ENCODE peak calls at places on chromosomes 6 and 20, in nine cellular contexts. N is NCI-H2081; H is lower leg skin; K is stimulated activated naive CD8-positive, alpha-beta T cell treated with anti-CD3 and anti-CD28 coated beads, Interleukin-15, Interleukin-2, amounts not matched to agents 100 U/mL and 50 U/mL, for 24 hours; T is AG04450; R is activated CD4-positive, alpha-beta T cell treated with anti-CD3 and anti-CD28 coated beads, Interleukin-2, amount 10 ng/mL, durations not matched to agents 7 days and 5 days; A is caudate nucleus; P is AML-193; I is stimulated activated CD4-positive, alpha-beta T cell treated with anti-CD3 and anti-CD28 coated beads, Interleukin-15, amount 100 ng/mL, for 24 hours. D is an unnamed sample.

GRCh38 chr6:149166324-149166723 is 151.2 kb upstream of the TAB2 start:
- DNase-seq in H (no peak), P (no peak), R (no peak), I (no peak), K (no peak), N (no peak), T (no peak), A (no peak), D (peak; percentile 45)

GRCh38 chr6:131381052-131381451 is 192.0 kb upstream of the ARG1 start:
- DNase-seq in T (no peak), K (no peak), H (no peak), N (no peak), P (no peak), R (no peak), A (no peak), I (no peak), D (no peak)

GRCh38 chr20:5127204-5127858 is 523 bp downstream of the CDS2 start:
- DNase-seq in K (peak; percentile 75), I (peak; percentile 80), N (peak; percentile 60), H (peak; percentile 41), R (peak; percentile 84), T (no peak), P (no peak), A (peak; percentile 57), D (peak; percentile 85)

GRCh38 chr6:73653571-73654424 is at the start of gene SLC17A5:
- DNase-seq in I (peak; percentile 94), P (peak; percentile 99), K (peak; percentile 93), T (peak; percentile 75), R (peak; percentile 92), H (peak; percentile 95), N (peak; percentile 90), A (peak; percentile 91), D (peak; percentile 97)

GRCh38 chr6:134402372-134402984 is 84.6 kb upstream of the SGK1 start:
- DNase-seq in T (no peak), I (no peak), P (no peak), N (no peak), R (no peak), K (no peak), H (no peak), A (peak; percentile 35), D (no peak)

GRCh38 chr6:118982256-118982911 is 47.4 kb upstream of the MCM9 start:
- DNase-seq in T (no peak), I (no peak), P (no peak), H (no peak), K (no peak), N (no peak), R (no peak), A (no peak), D (no peak)

GRCh38 chr20:42604998-42605970 is 584.4 kb downstream of the PTPRT start:
- DNase-seq in I (no peak), T (no peak), R (no peak), K (no peak), N (no peak), H (no peak), P (no peak), A (no peak), D (peak; percentile 61)

GRCh38 chr6:129292836-129293235 is 409.9 kb downstream of the LAMA2 start:
- DNase-seq in N (no peak), T (no peak), R (no peak), I (no peak), K (no peak), P (no peak), H (no peak), A (no peak), D (no peak)

GRCh38 chr6:167588181-167588919 is 238.4 kb upstream of the AFDN start:
- DNase-seq in P (no peak), T (no peak), K (no peak), I (no peak), H (no peak), R (no peak), N (no peak), A (no peak), D (no peak)

GRCh38 chr6:44022671-44023352 is 104.4 kb downstream of the MRPL14 start:
- DNase-seq in P (no peak), R (no peak), H (no peak), T (no peak), K (no peak), I (no peak), A (no peak), N (no peak), D (no peak)

GRCh38 chr6:70657706-70658105 is 10.0 kb upstream of the SMAP1 start:
- DNase-seq in I (no peak), T (no peak), P (no peak), H (no peak), A (no peak), K (no peak), R (no peak), N (no peak), D (no peak)

GRCh38 chr20:58053391-58054055 is 174.9 kb downstream of the ANKRD60 start:
- DNase-seq in K (no peak), T (no peak), P (no peak), R (no peak), H (peak; percentile 7), A (no peak), N (no peak), I (no peak), D (no peak)

GRCh38 chr6:25012657-25013056 is 76.9 kb upstream of the RIPOR2 start:
- DNase-seq in K (no peak), I (no peak), R (no peak), N (no peak), P (peak; percentile 13), T (no peak), H (no peak), A (no peak), D (no peak)

GRCh38 chr6:10690651-10691445 is 3.6 kb downstream of the C6orf52 start:
- DNase-seq in I (no peak), K (no peak), N (peak; percentile 26), R (no peak), A (no peak), T (no peak), P (peak; percentile 64), H (no peak), D (no peak)

GRCh38 chr20:8156603-8157079 is 24.6 kb downstream of the PLCB1 start:
- DNase-seq in I (no peak), T (no peak), N (peak; percentile 29), K (no peak), P (no peak), H (no peak), A (no peak), R (no peak), D (no peak)

GRCh38 chr20:382291-383115 is 1.9 kb downstream of the TRIB3 start:
- DNase-seq in I (no peak), H (no peak), K (no peak), P (no peak), A (no peak), N (no peak), T (no peak), R (no peak), D (peak; percentile 56)

GRCh38 chr6:28953039-28953872 is 29.5 kb upstream of the TRIM27 start:
- DNase-seq in P (no peak), R (peak; percentile 43), H (no peak), A (peak; percentile 26), K (peak; percentile 68), I (peak; percentile 75), T (peak; percentile 27), N (peak; percentile 55), D (peak; percentile 69)

GRCh38 chr6:97141756-97142155 is 141.3 kb downstream of the MMS22L start:
- DNase-seq in R (no peak), K (no peak), T (no peak), H (no peak), A (no peak), P (no peak), N (no peak), I (no peak), D (no peak)

GRCh38 chr6:170136541-170137175 is 154.2 kb downstream of the DLL1 start:
- DNase-seq in H (no peak), P (no peak), A (no peak), I (no peak), K (no peak), T (no peak), R (no peak), N (no peak), D (no peak)

GRCh38 chr6:136866872-136867416 is 44.6 kb downstream of the PEX7 start:
- DNase-seq in I (no peak), R (no peak), K (no peak), H (no peak), T (no peak), N (no peak), A (no peak), P (no peak), D (no peak)

GRCh38 chr6:92341224-92341623 is 1078.1 kb downstream of the EPHA7 start:
- DNase-seq in H (no peak), N (no peak), T (no peak), I (no peak), K (no peak), R (no peak), P (no peak), A (no peak), D (no peak)

GRCh38 chr20:34268145-34268544 is 26.9 kb downstream of the ASIP start:
- DNase-seq in I (no peak), R (no peak), N (no peak), T (no peak), K (no peak), A (no peak), P (no peak), H (no peak), D (no peak)

GRCh38 chr6:50062051-50062450 is 12.3 kb upstream of the DEFB112 start:
- DNase-seq in R (no peak), N (no peak), I (no peak), A (no peak), T (no peak), P (peak; percentile 4), K (no peak), H (no peak), D (peak; percentile 31)

GRCh38 chr20:43691928-43692524 is 25.1 kb downstream of the MYBL2 start:
- DNase-seq in K (peak; percentile 77), P (peak; percentile 52), A (no peak), N (no peak), T (no peak), I (peak; percentile 76), R (peak; percentile 71), H (no peak), D (peak; percentile 67)

GRCh38 chr6:4513561-4513960 is 262.6 kb upstream of the CDYL start:
- DNase-seq in N (no peak), I (no peak), A (no peak), K (no peak), T (no peak), R (no peak), H (no peak), P (no peak), D (peak; percentile 22)

GRCh38 chr6:100237881-100238280 is 226.8 kb downstream of the SIM1 start:
- DNase-seq in P (no peak), I (no peak), R (no peak), K (no peak), N (no peak), A (no peak), H (no peak), T (no peak), D (no peak)

GRCh38 chr6:6711832-6712231 is 123.3 kb downstream of the LY86 start:
- DNase-seq in R (peak; percentile 54), H (no peak), T (no peak), K (no peak), A (no peak), I (peak; percentile 24), N (no peak), P (peak; percentile 95), D (no peak)

GRCh38 chr6:46170357-46171289 is at the start of gene ENPP5:
- DNase-seq in K (peak; percentile 79), A (peak; percentile 93), T (no peak), I (peak; percentile 72), R (peak; percentile 50), P (no peak), H (peak; percentile 41), N (peak; percentile 95), D (peak; percentile 97)

GRCh38 chr6:37131960-37132253 is 38.0 kb upstream of the PIM1 start:
- DNase-seq in R (no peak), A (no peak), K (no peak), T (no peak), H (no peak), P (no peak), N (no peak), I (no peak), D (no peak)

GRCh38 chr6:27894839-27895762 is 17.1 kb downstream of the OR2B2 start:
- DNase-seq in I (peak; percentile 66), A (peak; percentile 54), K (peak; percentile 55), P (peak; percentile 89), T (peak; percentile 75), R (peak; percentile 79), H (peak; percentile 60), N (peak; percentile 82), D (peak; percentile 94)

GRCh38 chr6:158029668-158030230 is 48.1 kb downstream of the SYNJ2 start:
- DNase-seq in N (no peak), I (no peak), R (no peak), K (no peak), A (no peak), T (no peak), H (no peak), P (no peak), D (no peak)

D was measured in mesendoderm.